ENCODE peak calls at places on chromosomes 16 and 17, in seven cellular contexts. N, Z, L, O, V, G and S are unnamed samples. For H3K4me1, the result is how much of the 10 kb centered on the place peaks cover.

GRCh38 chr17:33328129-33328528 is 35.0 kb upstream of the ASIC2 start:
- DNase-seq in N (no peak), V (no peak), O (no peak), L (peak), G (no peak), Z (peak), S (no peak)

GRCh38 chr16:85386467-85387170 is 226.5 kb upstream of the GSE1 start:
- DNase-seq in O (no peak), N (no peak), Z (no peak), L (no peak), V (no peak), G (no peak), S (no peak)

GRCh38 chr16:27791404-27791719 is 241.4 kb downstream of the KATNIP start:
- DNase-seq in O (no peak), N (no peak), L (no peak), Z (no peak), G (no peak), V (no peak), S (no peak)

GRCh38 chr16:57644383-57645014 is 16.1 kb downstream of the ADGRG1 start:
- DNase-seq in Z (no peak), V (no peak), L (no peak), G (no peak), N (no peak), O (no peak), S (no peak)

GRCh38 chr17:57697891-57698708 is 47.0 kb downstream of the CCDC182 start:
- DNase-seq in V (no peak), N (no peak), G (no peak), O (no peak), Z (no peak), L (peak), S (no peak)

GRCh38 chr17:40309938-40310510 is 1.0 kb downstream of the RARA start:
- DNase-seq in Z (no peak), V (no peak), O (no peak), N (no peak), G (no peak), L (no peak), S (no peak)

GRCh38 chr16:359067-359763 is 6.7 kb upstream of the AXIN1 start:
- DNase-seq in Z (no peak), N (no peak), G (no peak), V (no peak), O (no peak), L (no peak), S (no peak)

GRCh38 chr17:62876664-62877411 is 68.7 kb upstream of the MARCHF10 start:
- DNase-seq in G (no peak), V (no peak), Z (peak), O (no peak), N (no peak), L (peak), S (no peak)

GRCh38 chr16:81448154-81449131 is 3.8 kb downstream of the CMIP start:
- DNase-seq in Z (no peak), G (no peak), V (no peak), N (no peak), L (peak), O (no peak), S (no peak)

GRCh38 chr17:38428150-38428642 is at the start of gene ARHGAP23:
- DNase-seq in Z (peak), V (peak), G (no peak), O (no peak), N (peak), L (peak), S (peak)

GRCh38 chr16:86448306-86448705 is 62.0 kb upstream of the FOXF1 start:
- DNase-seq in N (no peak), G (no peak), O (no peak), V (no peak), L (no peak), Z (no peak), S (no peak)

GRCh38 chr16:90027611-90028010 is 8.4 kb upstream of the DBNDD1 start:
- DNase-seq in N (no peak), V (no peak), L (no peak), G (no peak), Z (no peak), O (no peak), S (no peak)

GRCh38 chr17:71790791-71791190 is 330.0 kb upstream of the SOX9 start:
- DNase-seq in V (no peak), Z (peak), G (no peak), N (no peak), O (no peak), L (no peak), S (no peak)

GRCh38 chr17:63075969-63076368 is 109.9 kb downstream of the TANC2 start:
- DNase-seq in N (no peak), G (no peak), V (no peak), O (no peak), L (no peak), Z (no peak), S (no peak)

GRCh38 chr16:68128577-68129305 is 43.6 kb downstream of the NFATC3 start:
- DNase-seq in L (no peak), G (no peak), N (no peak), O (no peak), Z (peak), V (no peak), S (no peak)

GRCh38 chr16:89613101-89613953 is at the start of gene DPEP1:
- DNase-seq in V (no peak), Z (no peak), O (no peak), G (no peak), N (no peak), L (peak), S (no peak)

GRCh38 chr16:29900888-29901606 is 759 bp downstream of the ASPHD1 start:
- DNase-seq in Z (peak), O (no peak), L (peak), V (no peak), G (no peak), N (no peak), S (no peak)

GRCh38 chr17:4658478-4659305 is 17.2 kb upstream of the ALOX15 start:
- DNase-seq in V (no peak), N (no peak), G (no peak), L (no peak), O (no peak), Z (peak), S (no peak)

GRCh38 chr16:57998484-57998883 is 2.0 kb downstream of the ZNF319 start:
- DNase-seq in G (peak), V (peak), O (no peak), L (peak), Z (peak), N (no peak), S (peak)

GRCh38 chr17:8173056-8173870 is 2.9 kb downstream of the TMEM107 start:
- DNase-seq in O (no peak), L (peak), Z (peak), G (peak), V (peak), N (peak), S (peak)

GRCh38 chr16:47712276-47713224 is 251.4 kb downstream of the PHKB start:
- DNase-seq in O (no peak), N (no peak), Z (no peak), G (no peak), L (no peak), V (no peak), S (no peak)

GRCh38 chr17:36641331-36641876 is 40.0 kb downstream of the MRM1 start:
- DNase-seq in N (no peak), V (no peak), L (peak), O (no peak), Z (no peak), G (no peak), S (no peak)

GRCh38 chr17:7046127-7046724 is 2.3 kb upstream of the SLC16A11 start:
- DNase-seq in V (peak), G (peak), O (peak), Z (peak), N (no peak), L (peak), S (no peak)

GRCh38 chr16:57017251-57017650 is 27.9 kb downstream of the NLRC5 start:
- DNase-seq in G (no peak), O (no peak), L (no peak), Z (peak), V (no peak), N (no peak), S (no peak)

GRCh38 chr16:29961479-29962343 is at the start of gene TMEM219:
- DNase-seq in L (peak), O (peak), N (peak), G (peak), Z (peak), V (peak), S (peak)

GRCh38 chr17:61783556-61784304 is 79.6 kb downstream of the BRIP1 start:
- DNase-seq in Z (no peak), G (no peak), V (no peak), L (no peak), O (no peak), N (no peak), S (no peak)

GRCh38 chr16:1941924-1942809 is 832 bp downstream of the MSRB1 start:
- DNase-seq in Z (peak), V (no peak), G (no peak), N (no peak), O (no peak), L (peak), S (no peak)

GRCh38 chr16:740764-741505 is at the start of gene CIAO3:
- DNase-seq in Z (peak), L (peak), N (peak), G (peak), O (peak), V (peak), S (peak)

GRCh38 chr16:23434380-23434779 is 18.6 kb downstream of the COG7 start:
- DNase-seq in L (peak), O (no peak), V (no peak), Z (peak), G (no peak), N (no peak), S (no peak)

GRCh38 chr16:79690159-79690558 is 89.6 kb upstream of the MAF start:
- DNase-seq in L (no peak), O (no peak), G (no peak), Z (no peak), N (no peak), V (no peak), S (no peak)

GRCh38 chr16:22250522-22250921 is 44.4 kb downstream of the EEF2K start:
- DNase-seq in V (no peak), L (no peak), Z (peak), N (no peak), G (no peak), O (no peak), S (no peak)

GRCh38 chr16:31107465-31107867 is 720 bp upstream of the BCKDK start:
- DNase-seq in N (no peak), O (no peak), V (no peak), G (no peak), L (no peak), Z (no peak), S (no peak)

DNA sequence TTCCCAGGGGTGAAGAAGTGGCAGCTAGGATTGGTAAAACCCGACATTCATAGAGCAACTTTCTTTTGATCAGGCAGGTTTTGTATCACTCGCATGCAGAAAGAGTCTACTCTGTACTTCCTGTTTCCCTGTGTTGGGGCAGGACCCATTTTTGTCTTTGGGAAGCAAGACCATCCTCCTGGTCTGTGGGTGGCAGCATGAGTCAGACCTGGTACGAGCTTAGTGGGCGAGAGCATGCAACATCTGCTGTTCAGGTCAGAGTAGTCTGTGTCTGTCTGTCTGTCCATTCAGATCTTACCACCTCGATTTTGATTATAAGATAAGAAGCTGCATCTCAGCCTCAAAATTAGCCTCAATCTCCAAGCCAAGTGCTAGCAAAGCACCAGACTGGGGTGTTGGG is 111.0 kb downstream of the XYLT1 start:
- DNase-seq in N (no peak), V (no peak), L (no peak), G (peak), O (no peak), Z (peak), S (no peak)
- H3K4me1 ChIP-seq in N (under half), V (half or more), L (under half), G (half or more), O (under half), Z (half or more), S (half or more)

DNA sequence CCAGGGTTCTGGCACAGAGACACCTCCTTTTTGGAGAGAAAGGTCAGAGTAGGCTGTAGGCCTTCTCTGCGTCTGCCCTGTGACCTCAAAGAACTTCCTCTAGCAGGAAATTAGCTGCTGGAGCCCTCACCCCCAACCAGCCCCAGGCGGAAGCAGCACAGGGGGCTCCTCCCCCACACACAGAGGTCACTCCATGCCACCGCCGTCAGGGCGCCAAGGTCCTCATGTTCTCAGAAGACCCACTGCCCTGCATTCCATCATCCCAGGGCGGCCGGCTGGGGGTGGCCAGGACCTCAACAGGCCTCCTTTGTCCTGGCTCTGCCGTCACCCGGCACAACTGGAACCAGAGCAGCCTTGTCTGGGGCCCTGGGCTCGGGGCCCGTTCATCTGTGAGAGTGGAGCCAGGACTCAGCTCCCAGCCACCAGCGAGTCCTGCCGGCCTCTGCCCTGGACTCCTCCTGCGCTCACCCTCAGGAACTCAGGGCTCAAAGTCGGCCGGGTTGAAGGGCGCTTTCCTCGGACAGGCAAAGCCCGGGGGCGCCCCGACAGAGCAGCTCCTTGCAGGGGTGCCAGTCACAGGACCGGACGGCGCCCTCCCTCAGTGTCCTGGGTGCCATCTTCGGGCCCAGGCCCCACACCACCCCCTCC is 1.2 kb downstream of the TMC6 start:
- DNase-seq in V (peak), G (peak), O (no peak), L (peak), Z (no peak), N (no peak), S (peak)
- H3K27ac ChIP-seq in V (peak), G (peak), O (peak), L (peak), Z (no peak), N (peak), S (peak)

GRCh38 chr17:21248495-21248894 is 4.7 kb downstream of the NATD1 start:
- DNase-seq in L (no peak), O (no peak), G (no peak), Z (no peak), N (no peak), V (no peak), S (no peak)
- H3K4me3 ChIP-seq in L (no peak), O (no peak), G (no peak), Z (no peak), N (no peak), V (no peak), S (no peak)

DNA sequence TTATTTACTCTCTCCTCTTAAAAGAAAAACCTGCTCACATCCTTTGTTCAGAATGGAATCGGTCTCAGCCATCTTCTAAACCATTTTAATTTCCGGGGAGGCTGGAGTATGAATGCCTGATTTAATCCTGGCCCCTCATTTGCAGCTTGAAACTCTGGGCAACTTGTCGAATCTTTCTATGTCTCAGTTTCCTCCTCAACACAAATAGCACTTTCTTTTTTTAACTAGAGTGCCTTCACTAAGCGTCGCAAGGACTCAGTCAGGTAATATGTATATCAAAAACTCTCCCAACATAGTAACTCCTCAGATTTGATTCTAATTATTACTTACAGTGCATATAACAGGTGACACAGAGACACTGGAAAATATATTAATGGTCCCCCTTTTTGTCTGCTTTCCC is 18.5 kb downstream of the SNN start:
- DNase-seq in N (no peak), V (no peak), Z (no peak), O (no peak), G (no peak), L (no peak), S (no peak)
- H3K4me1 ChIP-seq in N (under half), V (under half), Z (under half), O (under half), G (under half), L (under half), S (under half)

DNA sequence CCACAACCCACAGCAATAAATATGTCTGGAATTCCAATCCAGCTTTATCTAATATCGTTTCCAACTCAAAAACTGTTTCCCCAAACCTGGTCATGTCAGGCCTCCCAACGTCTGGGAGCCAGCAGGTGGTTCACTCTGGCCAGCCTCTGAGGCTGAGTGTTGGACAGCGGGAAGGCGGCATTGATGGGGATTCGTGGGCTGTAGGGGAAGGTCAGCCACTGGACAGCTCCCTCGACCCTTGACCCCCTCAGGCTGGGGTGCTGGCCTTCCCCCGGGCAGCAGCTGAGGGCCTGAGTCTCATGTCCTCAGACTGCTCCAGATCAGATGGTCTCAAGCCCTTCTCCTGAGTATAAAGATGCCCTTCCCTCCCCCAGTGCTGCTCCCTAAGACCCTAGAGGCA is 50.2 kb downstream of the SDK2 start:
- DNase-seq in Z (no peak), N (no peak), V (no peak), O (no peak), G (no peak), L (peak), S (no peak)
- H3K27ac ChIP-seq in Z (no peak), N (no peak), V (no peak), O (no peak), G (peak), L (no peak), S (peak)

DNA sequence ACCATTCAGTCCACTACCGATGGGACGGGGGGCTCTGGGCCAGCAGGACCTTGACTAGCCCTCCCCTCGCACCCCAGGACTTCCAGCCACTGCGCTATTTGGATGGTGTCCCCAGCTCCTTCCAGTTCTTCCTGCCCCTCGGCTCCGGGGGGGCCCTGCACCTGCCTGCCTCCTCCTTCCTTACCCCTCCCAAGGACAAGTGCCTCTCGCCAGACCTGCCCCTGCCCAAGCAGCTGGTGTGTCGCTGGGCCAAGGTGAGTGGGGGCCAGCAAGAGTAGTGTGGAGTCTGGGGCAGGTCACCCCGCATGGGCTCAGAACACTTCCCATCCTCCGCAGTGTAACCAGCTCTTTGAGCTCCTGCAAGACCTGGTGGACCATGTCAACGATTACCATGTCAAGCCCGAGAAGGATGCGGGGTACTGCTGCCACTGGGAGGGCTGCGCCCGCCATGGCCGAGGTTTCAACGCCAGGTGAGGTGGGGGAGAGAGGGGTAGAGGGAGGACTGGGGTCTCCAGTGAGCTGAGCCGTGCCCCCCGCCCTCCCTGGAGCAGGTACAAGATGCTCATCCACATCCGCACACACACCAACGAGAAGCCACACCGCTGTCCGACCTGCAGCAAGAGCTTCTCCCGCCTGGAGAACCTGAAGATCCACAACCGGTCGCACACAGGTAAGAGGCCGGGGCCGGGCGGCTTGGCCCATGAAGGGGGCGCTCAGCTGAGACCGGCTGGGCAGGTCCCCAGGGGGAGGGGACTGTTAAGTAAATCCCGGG is 16.2 kb downstream of the PAM16 start:
- DNase-seq in O (no peak), L (no peak), Z (no peak), G (peak), V (no peak), N (no peak), S (no peak)
- H3K4me3 ChIP-seq in O (no peak), L (no peak), Z (no peak), G (no peak), V (no peak), N (no peak), S (no peak)

GRCh38 chr17:80729016-80729415 is 184.4 kb downstream of the RPTOR start:
- DNase-seq in O (no peak), L (no peak), Z (no peak), N (no peak), V (no peak), G (no peak), S (no peak)

GRCh38 chr17:80725532-80725931 is 180.9 kb downstream of the RPTOR start:
- DNase-seq in N (no peak), Z (peak), V (no peak), O (no peak), L (no peak), G (no peak), S (no peak)

GRCh38 chr17:80726558-80727408 is 182.1 kb downstream of the RPTOR start:
- DNase-seq in Z (no peak), N (no peak), O (no peak), G (no peak), V (no peak), L (no peak), S (no peak)

GRCh38 chr17:80724723-80725388 is 180.2 kb downstream of the RPTOR start:
- DNase-seq in Z (peak), G (no peak), O (no peak), N (no peak), L (no peak), V (no peak), S (no peak)

GRCh38 chr17:80727409-80727755 is 182.7 kb downstream of the RPTOR start:
- DNase-seq in V (no peak), G (no peak), Z (no peak), N (no peak), L (no peak), O (no peak), S (no peak)
- H3K4me1 ChIP-seq in V (under half), G (under half), Z (under half), N (under half), L (under half), O (under half), S (under half)